ENCODE peak calls at places on chromosome 15, in five cellular contexts. X is activated gamma-delta T cell, U is HFF-Myc, L is lower lobe of right lung, O is ACHN. N is an unnamed sample.

GRCh38 chr15:55741592-55742497 is 1.1 kb downstream of the PRTG start:
- DNase-seq in X (no peak), U (no peak), L (no peak), O (no peak), N (no peak)

GRCh38 chr15:29120593-29121368 is 148.8 kb downstream of the NSMCE3 start:
- DNase-seq in X (no peak), U (no peak), L (no peak), O (no peak), N (no peak)

GRCh38 chr15:36814708-36815107 is 235.3 kb downstream of the CDIN1 start:
- DNase-seq in X (no peak), U (no peak), L (no peak), O (no peak), N (no peak)

GRCh38 chr15:34154725-34155204 is 52.9 kb downstream of the PGBD4 start:
- DNase-seq in X (no peak), U (no peak), L (no peak), O (peak; percentile 19), N (no peak)

GRCh38 chr15:75578206-75578947 is 738 bp downstream of the PTPN9 start:
- DNase-seq in X (peak; percentile 16), U (no peak), L (peak; percentile 62), O (peak; percentile 22), N (peak; percentile 8)

GRCh38 chr15:74780523-74780982 is 1.3 kb upstream of the CSK start:
- DNase-seq in X (no peak), U (no peak), L (no peak), O (no peak), N (no peak)

GRCh38 chr15:69388259-69388658 is 25.9 kb upstream of the KIF23 start:
- DNase-seq in X (no peak), U (peak; percentile 26), L (no peak), O (no peak), N (no peak)

GRCh38 chr15:72758195-72758594 is 25.4 kb downstream of the ADPGK start:
- DNase-seq in X (no peak), U (peak; percentile 16), L (no peak), O (peak; percentile 69), N (no peak)

GRCh38 chr15:52251144-52251860 is 44.3 kb downstream of the MYO5C start:
- DNase-seq in X (no peak), U (no peak), L (no peak), O (no peak), N (no peak)

GRCh38 chr15:47460775-47461174 is 256.5 kb upstream of the SEMA6D start:
- DNase-seq in X (no peak), U (no peak), L (peak; percentile 19), O (no peak), N (no peak)

GRCh38 chr15:61327019-61327631 is 98.0 kb upstream of the RORA start:
- DNase-seq in X (no peak), U (no peak), L (no peak), O (no peak), N (no peak)

GRCh38 chr15:41483519-41483918 is 10.2 kb upstream of the ITPKA start:
- DNase-seq in X (no peak), U (no peak), L (no peak), O (no peak), N (no peak)

GRCh38 chr15:52810346-52810745 is 20.2 kb upstream of the ONECUT1 start:
- DNase-seq in X (no peak), U (no peak), L (no peak), O (no peak), N (no peak)

GRCh38 chr15:42581272-42581730 is 5.9 kb downstream of the STARD9 start:
- DNase-seq in X (peak; percentile 56), U (no peak), L (peak; percentile 93), O (peak; percentile 79), N (peak; percentile 70)

GRCh38 chr15:27538325-27538724 is 560.8 kb downstream of the OCA2 start:
- DNase-seq in X (no peak), U (no peak), L (no peak), O (no peak), N (no peak)

GRCh38 chr15:26848498-26848897 is 18.4 kb upstream of the GABRA5 start:
- DNase-seq in X (no peak), U (no peak), L (no peak), O (no peak), N (no peak)

N was measured in T-helper 9 cell.